ENCODE peak calls at places on chromosomes 12 and 14, in eight cellular contexts. V, Y, L, I, A, P, G and J are unnamed samples.

GRCh38 chr14:101500681-101501080 is 60.6 kb upstream of the DIO3 start:
- DNase-seq in V (no peak), Y (no peak), L (no peak), I (no peak), A (no peak), P (no peak), G (no peak), J (no peak)

GRCh38 chr12:107618106-107618505 is 67.5 kb upstream of the PWP1 start:
- DNase-seq in V (no peak), Y (no peak), L (no peak), I (no peak), A (no peak), P (no peak), G (no peak), J (no peak)

GRCh38 chr12:87518508-87518907 is 510.7 kb downstream of the C12orf50 start:
- DNase-seq in V (no peak), Y (peak; percentile 8), L (peak; percentile 13), I (no peak), A (no peak), P (no peak), G (no peak), J (no peak)

GRCh38 chr12:29844667-29845066 is 60.9 kb upstream of the TMTC1 start:
- DNase-seq in V (no peak), Y (no peak), L (no peak), I (no peak), A (no peak), P (no peak), G (no peak), J (no peak)

GRCh38 chr12:5433840-5434646 is 2.1 kb downstream of the NTF3 start:
- DNase-seq in V (no peak), Y (no peak), L (no peak), I (no peak), A (no peak), P (no peak), G (no peak), J (no peak)

GRCh38 chr14:63578300-63578699 is 35.1 kb upstream of the PPP2R5E start:
- DNase-seq in V (no peak), Y (no peak), L (no peak), I (no peak), A (no peak), P (no peak), G (no peak), J (no peak)

GRCh38 chr12:68474467-68475204 is 136.1 kb upstream of the RAP1B start:
- DNase-seq in V (no peak), Y (no peak), L (no peak), I (no peak), A (no peak), P (no peak), G (peak; percentile 31), J (no peak)

GRCh38 chr12:74665690-74666089 is 128.1 kb downstream of the ATXN7L3B start:
- DNase-seq in V (no peak), Y (no peak), L (no peak), I (no peak), A (no peak), P (no peak), G (no peak), J (no peak)

GRCh38 chr12:115451785-115452736 is 768.1 kb upstream of the TBX3 start:
- DNase-seq in V (peak; percentile 49), Y (peak; percentile 49), L (no peak), I (no peak), A (no peak), P (no peak), G (peak; percentile 27), J (no peak)

GRCh38 chr14:73428354-73428824 is 30.0 kb downstream of the NUMB start:
- DNase-seq in V (no peak), Y (no peak), L (peak; percentile 85), I (no peak), A (no peak), P (no peak), G (no peak), J (no peak)

GRCh38 chr12:5796171-5797091 is 148.6 kb downstream of the ANO2 start:
- DNase-seq in V (no peak), Y (peak; percentile 40), L (no peak), I (no peak), A (peak; percentile 50), P (no peak), G (peak; percentile 43), J (peak; percentile 59)

GRCh38 chr14:64979336-64980074 is 7.2 kb upstream of the FNTB start:
- DNase-seq in V (no peak), Y (no peak), L (peak; percentile 65), I (no peak), A (peak; percentile 47), P (no peak), G (no peak), J (no peak)

GRCh38 chr12:55034218-55034617 is 14.4 kb downstream of the NEUROD4 start:
- DNase-seq in V (peak; percentile 17), Y (no peak), L (no peak), I (no peak), A (no peak), P (no peak), G (no peak), J (no peak)

GRCh38 chr12:57008113-57008687 is 1.9 kb upstream of the ZBTB39 start:
- DNase-seq in V (no peak), Y (peak; percentile 79), L (peak; percentile 72), I (peak; percentile 86), A (peak; percentile 67), P (no peak), G (peak; percentile 62), J (peak; percentile 84)

GRCh38 chr12:114671664-114672476 is 12.1 kb downstream of the TBX3 start:
- DNase-seq in V (no peak), Y (peak; percentile 79), L (no peak), I (no peak), A (peak; percentile 37), P (no peak), G (no peak), J (no peak)

GRCh38 chr14:22484638-22485037 is 104.4 kb downstream of the DAD1 start:
- DNase-seq in V (no peak), Y (no peak), L (no peak), I (no peak), A (no peak), P (no peak), G (no peak), J (no peak)